ENCODE peak calls at places on chromosomes 1 and 21, in nine cellular contexts. P, Q, T, U, N, C, J, Z and G are unnamed samples. For H3K4me1, the result is how much of the 10 kb centered on the place peaks cover.

GRCh38 chr1:45840704-45841103 is 37.3 kb downstream of the MAST2 start:
- DNase-seq in P (no peak), Q (no peak), T (no peak), U (no peak), N (peak), C (no peak), J (no peak), Z (no peak), G (no peak)

GRCh38 chr1:179083031-179083345 is 1.1 kb downstream of the TOR3A start:
- DNase-seq in P (no peak), Q (no peak), T (peak), U (no peak), N (no peak), C (no peak), J (no peak), Z (no peak), G (no peak)

GRCh38 chr1:225378880-225379279 is 49.0 kb downstream of the LBR start:
- DNase-seq in P (peak), Q (no peak), T (peak), U (no peak), N (no peak), C (peak), J (no peak), Z (no peak), G (peak)

GRCh38 chr1:81889166-81889565 is 88.4 kb downstream of the ADGRL2 start:
- DNase-seq in P (no peak), Q (no peak), T (no peak), U (no peak), N (no peak), C (no peak), J (no peak), Z (no peak), G (no peak)

GRCh38 chr1:228100822-228101613 is 2.1 kb downstream of the C1orf35 start:
- DNase-seq in P (no peak), Q (no peak), T (no peak), U (no peak), N (peak), C (no peak), J (no peak), Z (peak), G (no peak)

GRCh38 chr1:160752926-160753325 is 13.9 kb downstream of the SLAMF7 start:
- DNase-seq in P (no peak), Q (no peak), T (no peak), U (no peak), N (no peak), C (no peak), J (no peak), Z (no peak), G (no peak)

GRCh38 chr1:48236716-48237470 is 14.4 kb downstream of the SLC5A9 start:
- DNase-seq in P (no peak), Q (peak), T (peak), U (no peak), N (no peak), C (peak), J (no peak), Z (no peak), G (no peak)

GRCh38 chr1:188689542-188689941 is 1788.1 kb downstream of the BRINP3 start:
- DNase-seq in P (no peak), Q (no peak), T (peak), U (no peak), N (no peak), C (peak), J (no peak), Z (no peak), G (no peak)

GRCh38 chr1:107486365-107486764 is 345.5 kb downstream of the NTNG1 start:
- DNase-seq in P (no peak), Q (no peak), T (no peak), U (no peak), N (no peak), C (no peak), J (no peak), Z (no peak), G (no peak)

GRCh38 chr21:38806153-38806941 is 618 bp downstream of the ETS2 start:
- DNase-seq in P (peak), Q (peak), T (no peak), U (peak), N (peak), C (no peak), J (no peak), Z (no peak), G (peak)

GRCh38 chr1:178361847-178362246 is 134.9 kb downstream of the CLEC20A start:
- DNase-seq in P (no peak), Q (no peak), T (no peak), U (no peak), N (no peak), C (peak), J (no peak), Z (no peak), G (no peak)

GRCh38 chr1:56060901-56061300 is 518.5 kb downstream of the PLPP3 start:
- DNase-seq in P (no peak), Q (peak), T (peak), U (no peak), N (no peak), C (no peak), J (no peak), Z (no peak), G (no peak)

GRCh38 chr1:183234660-183235476 is 48.8 kb downstream of the LAMC2 start:
- DNase-seq in P (peak), Q (peak), T (peak), U (peak), N (peak), C (peak), J (peak), Z (peak), G (peak)

GRCh38 chr1:58886611-58887010 is 102.8 kb upstream of the JUN start:
- DNase-seq in P (no peak), Q (peak), T (no peak), U (no peak), N (no peak), C (no peak), J (no peak), Z (no peak), G (no peak)

GRCh38 chr1:37477198-37477931 is 3.0 kb downstream of the ZC3H12A start:
- DNase-seq in P (no peak), Q (peak), T (peak), U (peak), N (peak), C (peak), J (no peak), Z (peak), G (no peak)

GRCh38 chr1:183604048-183604808 is 14.0 kb upstream of the NCF2 start:
- DNase-seq in P (no peak), Q (no peak), T (peak), U (peak), N (no peak), C (no peak), J (no peak), Z (peak), G (no peak)

GRCh38 chr1:42381424-42381673 is 757 bp downstream of the RIMKLA start:
- DNase-seq in P (no peak), Q (no peak), T (no peak), U (no peak), N (no peak), C (no peak), J (no peak), Z (no peak), G (no peak)

GRCh38 chr1:92679980-92680379 is 104.9 kb downstream of the EVI5 start:
- DNase-seq in P (no peak), Q (no peak), T (no peak), U (no peak), N (no peak), C (no peak), J (no peak), Z (no peak), G (no peak)

DNA sequence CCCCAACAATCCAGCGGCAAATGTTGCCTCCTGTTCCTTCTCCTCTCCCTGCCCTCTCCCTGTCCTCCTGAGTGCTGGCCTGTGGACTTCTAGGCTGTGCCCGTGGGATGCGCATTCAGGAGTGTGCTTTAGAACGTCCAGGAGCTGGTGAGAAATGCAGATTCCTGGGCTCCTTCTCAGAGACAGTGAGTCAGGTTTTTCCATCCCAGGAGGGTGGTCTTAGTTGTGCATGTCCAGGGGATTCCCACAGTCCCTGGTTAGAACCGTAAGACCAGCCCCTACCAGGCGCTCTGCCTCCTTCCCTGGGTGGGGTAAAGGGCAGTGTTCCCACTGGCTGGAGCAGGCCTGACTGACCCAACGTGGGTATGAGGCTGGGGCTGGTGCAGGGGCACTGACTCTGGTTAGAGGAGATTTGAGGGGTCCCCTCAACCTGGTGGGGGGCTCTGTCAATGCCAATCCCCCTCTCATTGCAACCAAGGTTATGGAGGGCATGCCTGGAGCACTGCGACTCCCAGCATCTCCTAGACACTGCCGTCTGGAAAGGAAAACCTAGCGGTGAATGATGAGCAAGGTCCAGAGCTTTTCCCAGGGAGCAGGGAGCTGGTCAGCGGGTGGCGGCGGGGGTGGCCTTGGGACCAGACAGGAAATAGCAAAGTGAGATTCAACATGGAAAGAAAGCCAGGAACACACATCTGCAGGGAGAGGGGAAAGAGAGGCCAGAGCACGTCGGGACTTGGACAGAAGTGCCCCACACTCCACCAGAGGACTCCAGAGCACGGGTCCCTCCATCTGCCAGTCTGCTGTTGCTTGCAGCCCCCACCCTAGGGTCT is 38.6 kb downstream of the HSPG2 start:
- DNase-seq in P (peak), Q (no peak), T (peak), U (no peak), N (peak), C (no peak), J (no peak), Z (no peak), G (no peak)
- H3K4me1 ChIP-seq in P (half or more), Q (under half), T (under half), U (half or more), N (half or more), C (under half), J (half or more), Z (half or more), G (half or more)

DNA sequence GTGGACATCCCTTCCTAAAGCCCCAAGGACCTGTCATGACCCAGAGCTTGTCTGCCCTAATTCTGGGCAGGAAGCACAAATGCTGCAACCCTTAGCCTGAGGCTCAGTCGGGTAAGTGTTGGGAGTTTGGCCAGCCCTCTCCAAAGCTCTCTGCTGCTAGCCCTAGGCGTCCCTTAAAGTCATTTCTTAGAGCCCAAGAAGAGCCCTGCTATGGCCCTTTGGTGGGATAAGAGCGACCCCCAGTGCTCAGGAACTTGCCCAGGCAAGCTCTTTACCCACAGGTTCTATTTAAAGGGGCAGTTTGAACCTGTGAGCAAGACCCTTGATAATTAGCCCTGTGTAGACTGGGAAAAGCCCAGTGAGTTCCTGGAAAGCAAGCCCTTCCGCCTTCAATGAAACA is 356.8 kb downstream of the RRAGC start:
- DNase-seq in P (no peak), Q (no peak), T (no peak), U (no peak), N (no peak), C (no peak), J (no peak), Z (no peak), G (no peak)
- TF ChIP-seq CTCF in P (no peak), Q (no peak), T (peak), U (no peak), N (no peak), C (no peak), J (no peak), Z (no peak), G (no peak)

GRCh38 chr1:180230791-180231505 is 884 bp downstream of the LHX4 start:
- DNase-seq in P (no peak), Q (no peak), T (peak), U (no peak), N (no peak), C (no peak), J (no peak), Z (no peak), G (no peak)
- H3K4me1 ChIP-seq in P (half or more), Q (under half), T (under half), U (half or more), N (under half), C (under half), J (half or more), Z (half or more), G (under half)

DNA sequence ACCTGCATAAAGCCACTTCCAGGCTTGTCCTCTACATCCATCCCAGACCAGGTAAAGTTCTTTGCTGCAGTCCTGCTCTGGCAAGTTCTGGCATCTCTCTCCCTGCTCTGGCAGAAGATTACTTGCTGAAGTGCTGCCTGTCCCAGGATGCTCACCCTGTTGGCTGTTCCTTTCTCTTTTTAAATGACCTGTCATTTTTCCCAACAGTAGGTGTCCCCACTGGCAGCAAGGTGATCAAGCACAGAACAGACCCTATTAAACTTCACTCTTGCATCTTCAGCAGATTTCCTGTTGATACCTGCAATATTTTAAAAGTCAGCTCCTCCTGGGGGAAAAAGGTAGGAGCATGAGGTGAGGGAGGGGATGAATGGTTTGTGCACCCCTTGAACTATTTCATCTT is 332.6 kb downstream of the PBX1 start:
- DNase-seq in P (no peak), Q (no peak), T (no peak), U (no peak), N (no peak), C (peak), J (no peak), Z (no peak), G (no peak)
- TF ChIP-seq CTCF in P (no peak), Q (no peak), T (no peak), U (no peak), N (no peak), C (no peak), J (no peak), Z (no peak), G (no peak)

DNA sequence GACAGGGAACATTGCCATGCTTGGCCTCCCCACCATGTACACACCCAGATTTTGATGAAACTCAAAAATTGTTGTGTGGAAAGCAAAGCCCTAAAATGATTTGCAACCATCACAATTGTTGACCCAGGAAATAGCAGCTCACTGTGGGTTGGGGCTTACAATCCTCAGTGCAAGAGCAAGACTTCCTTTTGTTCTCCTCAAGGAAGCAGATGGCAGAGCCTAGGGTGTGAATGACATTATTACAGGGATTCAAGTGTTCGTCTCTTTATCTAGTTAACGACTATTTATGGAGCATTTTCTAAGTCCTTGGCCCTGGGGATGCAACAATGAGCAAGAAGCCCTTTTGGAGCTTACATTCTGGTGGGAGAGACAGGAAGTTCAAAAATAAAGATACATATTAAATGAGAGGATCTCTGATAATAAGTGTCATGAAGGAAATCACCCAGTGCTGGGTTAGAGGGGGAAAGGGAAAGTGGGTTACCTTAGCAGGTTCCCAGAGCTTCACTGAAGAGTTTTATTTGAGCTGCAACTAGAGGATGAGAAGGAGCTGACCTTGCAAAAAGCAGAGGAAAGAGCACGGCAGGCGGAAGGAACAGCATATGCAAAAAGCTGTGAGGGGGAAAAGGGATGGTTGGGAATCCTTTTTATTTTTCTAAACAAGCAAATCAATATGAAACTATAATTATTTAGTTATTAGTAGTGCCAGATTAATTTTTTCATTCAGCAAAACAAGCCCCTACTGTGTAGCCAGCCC is 38.5 kb upstream of the ID3 start:
- DNase-seq in P (no peak), Q (no peak), T (no peak), U (no peak), N (no peak), C (no peak), J (no peak), Z (no peak), G (no peak)
- H3K4me1 ChIP-seq in P (under half), Q (under half), T (under half), U (under half), N (under half), C (half or more), J (under half), Z (under half), G (under half)

GRCh38 chr1:35641233-35641866 is at the start of gene PSMB2:
- DNase-seq in P (peak), Q (peak), T (peak), U (peak), N (peak), C (peak), J (peak), Z (peak), G (peak)

GRCh38 chr1:35640380-35641232 is 720 bp downstream of the PSMB2 start:
- DNase-seq in P (no peak), Q (no peak), T (no peak), U (no peak), N (no peak), C (no peak), J (no peak), Z (no peak), G (no peak)

GRCh38 chr1:35644204-35644603 is 2.9 kb upstream of the PSMB2 start:
- DNase-seq in P (no peak), Q (no peak), T (no peak), U (no peak), N (no peak), C (no peak), J (no peak), Z (no peak), G (no peak)

GRCh38 chr1:35646043-35646442 is 4.7 kb upstream of the PSMB2 start:
- DNase-seq in P (no peak), Q (no peak), T (no peak), U (no peak), N (no peak), C (peak), J (no peak), Z (no peak), G (no peak)

GRCh38 chr1:35642472-35642955 is 1.2 kb upstream of the PSMB2 start:
- DNase-seq in P (no peak), Q (peak), T (no peak), U (no peak), N (no peak), C (peak), J (no peak), Z (no peak), G (no peak)
- TF ChIP-seq CTCF in P (no peak), Q (no peak), T (no peak), U (no peak), N (no peak), C (no peak), J (no peak), Z (no peak), G (no peak)

DNA sequence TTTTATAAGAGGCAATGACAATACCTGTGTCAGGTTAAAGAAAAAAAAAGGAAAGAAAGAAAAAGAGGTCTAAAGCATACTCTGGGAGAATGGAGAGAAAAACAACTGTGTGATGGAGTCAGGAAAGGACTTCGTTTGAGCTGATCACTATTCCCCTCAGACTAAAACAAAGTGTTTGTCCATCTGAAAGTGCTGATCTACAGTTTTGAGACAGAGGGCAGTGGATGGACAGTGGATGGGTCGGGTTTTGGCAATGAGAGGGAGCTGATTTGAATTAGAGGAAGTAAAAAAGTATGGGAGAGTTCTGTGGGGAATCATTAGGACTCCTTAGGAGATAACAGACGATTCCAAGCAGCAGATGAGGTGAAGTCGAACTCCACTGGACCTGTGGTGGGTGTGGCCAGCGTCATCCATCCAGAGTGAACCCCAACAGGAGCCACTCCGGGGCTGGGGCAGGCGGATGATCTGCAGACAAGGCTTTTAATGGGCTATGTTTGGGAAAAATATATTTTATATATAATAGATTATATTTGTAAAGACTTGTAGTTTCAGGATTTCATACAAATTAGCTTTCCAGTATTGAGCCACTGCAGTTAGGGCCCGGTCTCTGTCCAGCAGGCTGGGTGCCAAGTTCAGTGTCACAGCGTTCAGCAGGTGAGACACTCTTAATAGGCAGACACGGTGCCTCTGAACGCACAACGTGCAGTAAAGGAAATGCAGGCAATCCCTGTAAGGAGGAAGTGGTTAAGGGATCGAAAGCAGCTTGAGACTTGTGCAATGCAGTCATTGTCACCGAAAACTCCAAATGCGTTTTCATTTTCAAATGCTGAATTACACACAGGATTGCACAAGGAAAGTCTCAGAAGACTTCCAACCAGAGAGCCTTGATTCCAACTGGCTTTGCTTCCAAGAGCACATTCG is 62.1 kb downstream of the PTGS2 start:
- DNase-seq in P (peak), Q (peak), T (no peak), U (peak), N (peak), C (peak), J (no peak), Z (peak), G (peak)
- H3K4me1 ChIP-seq in P (under half), Q (under half), T (under half), U (under half), N (under half), C (under half), J (under half), Z (under half), G (under half)

DNA sequence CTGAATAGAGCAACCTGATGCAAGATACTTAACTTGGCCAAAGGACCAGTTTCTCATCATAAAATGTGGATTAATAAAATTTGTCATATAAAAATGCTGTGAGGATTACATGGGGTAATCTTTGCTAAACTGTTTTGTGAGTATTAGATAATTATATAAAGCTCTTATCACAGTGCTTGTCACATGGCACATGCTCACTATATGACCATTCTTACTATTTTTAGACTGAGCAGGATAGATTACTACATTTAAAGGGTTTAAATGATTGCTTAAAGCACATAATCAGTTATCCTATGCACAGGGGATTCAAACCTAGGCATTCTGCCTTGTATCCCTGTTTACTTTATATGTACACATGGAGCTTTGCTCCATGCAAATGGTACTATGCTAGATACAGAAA is 82.9 kb upstream of the COL24A1 start:
- DNase-seq in P (no peak), Q (no peak), T (no peak), U (no peak), N (no peak), C (no peak), J (no peak), Z (no peak), G (no peak)
- TF ChIP-seq CTCF in P (no peak), Q (no peak), T (no peak), U (no peak), N (no peak), C (no peak), J (no peak), Z (no peak), G (no peak)